ENCODE peak calls at places on chromosomes 5 and 9, in eight cellular contexts. C is GM13977, R is AG09309, K is right atrium auricular region, O is lower lobe of right lung, S is esophagus squamous epithelium, W is endothelial cell, L is GM12865. T is an unnamed sample.

GRCh38 chr5:144369001-144369400 is 198.3 kb downstream of the KCTD16 start:
- DNase-seq in W (no peak), O (no peak), L (peak), S (no peak), R (no peak), K (no peak), C (no peak), T (no peak)

GRCh38 chr5:23164971-23165370 is 311.8 kb upstream of the CDH12 start:
- DNase-seq in C (no peak), W (no peak), O (no peak), R (no peak), K (no peak), S (no peak), L (no peak), T (no peak)

GRCh38 chr5:143065185-143065584 is 295.0 kb downstream of the ARHGAP26 start:
- DNase-seq in R (peak), W (no peak), L (no peak), C (no peak), O (no peak), K (no peak), S (no peak), T (no peak)

GRCh38 chr9:72187296-72187695 is 38.1 kb downstream of the GDA start:
- DNase-seq in W (no peak), C (no peak), S (no peak), K (no peak), L (no peak), O (no peak), R (no peak), T (no peak)

GRCh38 chr5:112475747-112476435 is 56.8 kb upstream of the EPB41L4A start:
- DNase-seq in L (no peak), K (no peak), W (no peak), S (no peak), R (no peak), C (no peak), O (no peak), T (no peak)

GRCh38 chr9:23747088-23747748 is 78.8 kb downstream of the ELAVL2 start:
- DNase-seq in K (no peak), C (no peak), L (no peak), W (no peak), R (no peak), S (no peak), O (no peak), T (no peak)

GRCh38 chr5:9852686-9853085 is 222.5 kb upstream of the TAS2R1 start:
- DNase-seq in R (no peak), O (no peak), C (no peak), K (no peak), L (no peak), S (no peak), W (no peak), T (no peak)

GRCh38 chr9:129958771-129959170 is 84.2 kb downstream of the FNBP1 start:
- DNase-seq in S (no peak), O (no peak), R (no peak), L (no peak), K (peak), W (no peak), C (no peak), T (peak)

GRCh38 chr9:125133403-125134316 is 9.7 kb downstream of the SCAI start:
- DNase-seq in O (no peak), W (no peak), S (no peak), R (no peak), C (no peak), L (no peak), K (no peak), T (no peak)

GRCh38 chr9:106277931-106278330 is 583.6 kb downstream of the TMEM38B start:
- DNase-seq in C (no peak), K (no peak), L (no peak), W (no peak), O (no peak), R (no peak), S (no peak), T (no peak)

GRCh38 chr9:89986190-89986589 is 381.4 kb downstream of the GADD45G start:
- DNase-seq in O (no peak), K (no peak), R (no peak), S (no peak), L (no peak), C (no peak), W (no peak), T (no peak)

GRCh38 chr5:110105692-110106091 is 416.0 kb downstream of the MAN2A1 start:
- DNase-seq in K (no peak), L (no peak), R (peak), O (no peak), S (no peak), W (no peak), C (no peak), T (no peak)

GRCh38 chr5:88502179-88503064 is 233.8 kb upstream of the TMEM161B start:
- DNase-seq in C (peak), R (no peak), L (peak), W (no peak), O (no peak), K (no peak), S (no peak), T (no peak)

GRCh38 chr9:126652140-126652558 is 38.4 kb downstream of the LMX1B start:
- DNase-seq in S (no peak), O (no peak), K (no peak), R (no peak), W (no peak), L (no peak), C (no peak), T (no peak)

GRCh38 chr9:20873240-20873860 is 158.1 kb downstream of the HACD4 start:
- DNase-seq in K (no peak), R (peak), C (no peak), S (no peak), W (no peak), O (no peak), L (peak), T (no peak)

GRCh38 chr5:138869763-138870500 is 5.2 kb downstream of the LRRTM2 start:
- DNase-seq in R (no peak), W (no peak), L (no peak), C (no peak), S (no peak), K (no peak), O (no peak), T (no peak)

GRCh38 chr9:38644601-38645000 is 24.2 kb upstream of the ANKRD18A start:
- DNase-seq in K (no peak), O (no peak), R (no peak), S (no peak), C (no peak), L (no peak), W (no peak), T (no peak)

GRCh38 chr9:103530934-103531333 is 535.8 kb downstream of the CYLC2 start:
- DNase-seq in W (no peak), S (no peak), C (no peak), K (no peak), R (no peak), L (no peak), O (no peak), T (no peak)

DNA sequence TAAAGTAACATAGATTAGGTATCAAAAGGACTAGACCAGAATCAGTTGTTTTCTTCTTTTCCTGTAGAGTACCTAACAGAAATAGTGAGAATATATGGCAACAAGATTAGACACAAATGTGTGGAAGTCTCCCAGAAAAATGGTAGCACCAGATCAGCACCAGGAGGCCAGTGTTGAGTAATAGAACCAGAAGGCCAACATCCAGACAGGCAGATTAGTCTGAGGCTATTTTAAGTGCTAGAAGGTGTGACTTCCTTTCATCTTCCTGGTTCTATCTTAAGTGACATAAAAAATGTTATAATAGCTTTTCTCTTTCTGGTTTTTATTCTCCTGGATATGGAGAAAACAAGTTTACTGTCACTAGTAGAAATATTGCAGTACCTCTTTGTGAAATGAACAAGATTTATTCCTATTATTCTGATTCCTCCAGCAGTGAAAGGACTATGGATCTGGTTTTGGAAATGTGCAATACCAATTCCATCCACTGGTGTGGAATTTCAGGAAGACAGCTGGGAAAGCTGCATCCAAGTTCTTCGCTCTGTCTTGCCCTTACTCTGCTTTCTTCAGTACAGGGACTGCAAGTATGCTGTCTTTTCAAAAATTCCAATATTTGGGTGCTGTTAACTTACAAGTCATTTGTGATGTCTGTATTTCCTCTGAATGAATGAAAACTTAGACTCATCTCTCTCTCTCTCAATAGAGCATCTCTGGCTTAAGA is 39.1 kb downstream of the SHLD3 start:
- DNase-seq in W (peak), L (no peak), O (no peak), K (no peak), R (no peak), C (no peak), S (no peak), T (no peak)
- TF ChIP-seq CTCF in W (peak), L (no peak), O (peak), K (peak), R (peak), C (no peak), S (peak), T (peak)

DNA sequence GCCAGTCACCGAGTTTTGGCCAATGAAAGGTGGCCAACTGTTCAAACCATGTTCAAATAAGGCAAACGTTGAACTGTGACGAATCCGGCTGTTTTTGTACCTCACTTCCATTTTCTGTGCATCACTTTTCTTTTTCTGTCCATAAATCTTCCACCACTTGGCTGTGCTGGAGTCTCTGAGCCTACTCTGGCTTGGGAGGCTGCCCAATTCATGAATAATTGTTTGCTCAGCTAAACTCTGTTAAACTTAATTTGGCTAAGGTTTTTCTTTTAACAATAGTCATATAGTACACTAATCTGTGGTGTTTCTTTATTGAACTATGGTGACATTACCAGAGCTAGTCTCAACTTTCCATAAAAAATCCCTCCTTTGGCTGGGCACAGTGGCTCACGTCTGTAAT is 11.3 kb downstream of the NIM1K start:
- DNase-seq in S (no peak), L (no peak), R (no peak), W (no peak), C (no peak), O (no peak), K (no peak), T (no peak)
- TF ChIP-seq CTCF in S (no peak), L (no peak), R (no peak), W (no peak), C (no peak), O (no peak), K (no peak), T (no peak)

GRCh38 chr5:139984816-139985215 is 58.3 kb downstream of the NRG2 start:
- DNase-seq in O (no peak), W (no peak), K (no peak), S (no peak), R (no peak), L (no peak), C (no peak), T (no peak)
- TF ChIP-seq CTCF in O (no peak), W (no peak), K (no peak), S (no peak), R (no peak), L (no peak), C (no peak), T (no peak)

DNA sequence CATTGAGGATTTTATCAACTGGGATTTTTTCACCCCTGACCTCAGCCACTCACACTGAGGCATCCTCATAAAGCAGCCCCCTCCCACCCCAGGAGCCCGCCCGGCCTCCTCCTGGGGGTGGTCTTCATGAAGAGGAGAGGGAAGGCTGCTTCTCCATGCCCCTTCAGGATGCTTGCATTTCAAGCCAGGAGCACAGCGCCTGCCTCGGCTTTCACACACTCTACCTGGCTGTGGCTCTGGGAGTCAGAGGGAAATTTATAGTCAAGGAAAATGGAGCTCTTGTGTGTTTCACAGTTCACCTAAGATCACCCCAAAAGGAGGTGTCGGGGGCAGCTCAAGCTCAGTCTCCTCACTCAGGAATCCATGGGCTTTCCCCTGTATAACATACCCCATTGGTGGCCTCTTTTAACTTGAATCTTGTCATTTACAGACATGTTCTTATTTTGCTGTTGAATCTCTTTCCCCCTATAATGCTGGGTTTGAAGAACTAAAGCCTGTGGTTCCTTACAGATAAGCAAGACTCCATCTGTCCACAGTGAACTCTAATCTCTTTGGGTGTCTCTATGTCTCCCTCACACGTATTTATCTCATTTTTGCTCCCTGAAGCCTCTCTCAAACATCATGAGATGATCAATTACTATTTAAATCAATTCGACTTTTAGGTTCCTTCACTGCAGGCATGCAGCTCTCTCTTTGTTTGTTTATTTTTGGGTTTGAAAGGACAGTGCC is 22.6 kb upstream of the IQGAP2 start:
- DNase-seq in S (no peak), L (no peak), O (no peak), K (no peak), C (no peak), W (no peak), R (no peak), T (no peak)
- TF ChIP-seq CTCF in S (no peak), L (no peak), O (no peak), K (no peak), C (no peak), W (no peak), R (no peak), T (no peak)

GRCh38 chr9:33633621-33634020 is 109.6 kb downstream of the ANKRD18B start:
- DNase-seq in K (no peak), O (no peak), S (no peak), L (no peak), C (no peak), R (no peak), W (no peak), T (no peak)

GRCh38 chr9:33637881-33638280 is 113.8 kb downstream of the ANKRD18B start:
- DNase-seq in R (no peak), W (no peak), O (no peak), K (no peak), L (no peak), S (no peak), C (no peak), T (no peak)

DNA sequence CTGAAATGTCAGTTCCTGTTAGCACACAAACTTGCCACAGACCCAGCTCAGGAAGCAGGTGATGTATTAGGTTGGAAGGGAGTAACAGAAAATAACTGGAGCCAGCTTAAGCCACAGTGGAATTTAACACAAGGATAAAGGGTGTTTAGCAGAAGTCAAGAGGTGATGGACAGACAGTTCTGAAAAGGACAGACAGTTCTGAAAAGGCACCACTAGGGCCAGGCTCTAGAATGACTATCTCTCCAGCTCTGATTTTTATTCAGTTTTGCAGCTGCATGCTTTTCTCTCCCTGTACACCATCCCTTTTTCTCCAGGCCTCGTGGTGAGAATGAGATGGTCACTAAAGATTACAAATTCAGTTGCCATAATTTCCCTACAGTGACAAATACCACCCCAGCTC is 114.5 kb downstream of the ANKRD18B start:
- DNase-seq in S (no peak), O (no peak), K (no peak), R (no peak), W (no peak), C (no peak), L (no peak), T (no peak)
- TF ChIP-seq CTCF in S (no peak), O (no peak), K (no peak), R (no peak), W (no peak), C (no peak), L (no peak), T (no peak)

T was measured in type B pancreatic cell.